ENCODE peak calls at places on chromosome 13, in four cellular contexts. Q, M, H and J are unnamed samples.

GRCh38 chr13:60511637-60512036 is 114.6 kb downstream of the TDRD3 start:
- DNase-seq in Q (no peak), M (no peak), H (no peak), J (no peak)

GRCh38 chr13:50747939-50748338 is 95.6 kb downstream of the DLEU7 start:
- DNase-seq in Q (no peak), M (no peak), H (no peak), J (no peak)

GRCh38 chr13:102799544-102800144 is 725 bp downstream of the BIVM start:
- DNase-seq in Q (peak; percentile 5), M (no peak), H (peak; percentile 37), J (no peak)

GRCh38 chr13:57631607-57632275 is at the start of gene PCDH17:
- DNase-seq in Q (no peak), M (no peak), H (no peak), J (peak; percentile 65)

GRCh38 chr13:114108894-114109293 is 23.5 kb downstream of the RASA3 start:
- DNase-seq in Q (no peak), M (no peak), H (no peak), J (no peak)

GRCh38 chr13:111201304-111201940 is 86.3 kb downstream of the ARHGEF7 start:
- DNase-seq in Q (no peak), M (no peak), H (no peak), J (no peak)

GRCh38 chr13:71979616-71980015 is 112.6 kb upstream of the DACH1 start:
- DNase-seq in Q (no peak), M (no peak), H (no peak), J (peak; percentile 33)

GRCh38 chr13:23902975-23903905 is 5.9 kb upstream of the C1QTNF9B start:
- DNase-seq in Q (no peak), M (no peak), H (no peak), J (no peak)

GRCh38 chr13:111531505-111531904 is 211.1 kb downstream of the TEX29 start:
- DNase-seq in Q (peak; percentile 0), M (no peak), H (no peak), J (no peak)

GRCh38 chr13:42574011-42574410 is at the start of gene TNFSF11:
- DNase-seq in Q (no peak), M (no peak), H (no peak), J (no peak)

GRCh38 chr13:30371649-30372265 is 50.5 kb upstream of the UBE2L5 start:
- DNase-seq in Q (peak; percentile 82), M (no peak), H (no peak), J (peak; percentile 36)

GRCh38 chr13:42992585-42993122 is 613 bp upstream of the EPSTI1 start:
- DNase-seq in Q (no peak), M (no peak), H (no peak), J (no peak)

GRCh38 chr13:106597190-106597589 is 29.3 kb upstream of the ARGLU1 start:
- DNase-seq in Q (no peak), M (no peak), H (no peak), J (no peak)

GRCh38 chr13:88042489-88042888 is 371.3 kb downstream of the SLITRK5 start:
- DNase-seq in Q (no peak), M (no peak), H (no peak), J (no peak)

DNA sequence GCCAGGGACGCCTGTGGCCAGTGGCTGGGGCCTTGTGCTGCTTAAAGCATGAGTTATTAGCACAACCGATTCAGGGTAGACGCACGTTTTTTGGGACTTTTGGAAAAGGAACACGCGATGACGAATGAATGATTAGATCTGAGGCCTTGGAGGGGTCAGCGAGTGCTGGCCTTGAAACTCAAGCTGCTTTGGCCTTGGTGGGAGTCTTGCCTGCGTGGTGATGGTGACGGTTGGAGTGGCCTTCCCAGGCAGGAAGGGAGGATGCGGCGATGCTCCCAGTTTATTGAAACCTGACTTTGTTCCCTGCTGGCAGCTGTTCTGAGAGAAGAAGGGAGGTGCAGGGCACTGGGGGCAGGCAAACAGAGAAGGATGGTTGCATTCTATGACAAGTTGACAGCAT is 63.1 kb upstream of the RNF113B start:
- DNase-seq in Q (no peak), M (no peak), H (no peak), J (no peak)
- H3K9me1 ChIP-seq in Q (peaks cover 25% of the 10 kb centered on the region), M (no peaks in the 10 kb centered on the region), H (no peaks in the 10 kb centered on the region), J (no peaks in the 10 kb centered on the region)

GRCh38 chr13:28059214-28059613 is 41.2 kb downstream of the FLT3 start:
- DNase-seq in Q (peak; percentile 15), M (no peak), H (peak; percentile 43), J (peak; percentile 46)
- H3K9me1 ChIP-seq in Q (no peaks in the 10 kb centered on the region), M (no peaks in the 10 kb centered on the region), H (no peaks in the 10 kb centered on the region), J (no peaks in the 10 kb centered on the region)

GRCh38 chr13:112836940-112837339 is 132.1 kb upstream of the MCF2L start:
- DNase-seq in Q (no peak), M (no peak), H (no peak), J (no peak)

GRCh38 chr13:112837371-112838037 is 131.5 kb upstream of the MCF2L start:
- DNase-seq in Q (no peak), M (no peak), H (no peak), J (no peak)

GRCh38 chr13:112838038-112838965 is 130.7 kb upstream of the MCF2L start:
- DNase-seq in Q (no peak), M (no peak), H (no peak), J (no peak)

GRCh38 chr13:112840472-112841302 is 128.3 kb upstream of the MCF2L start:
- DNase-seq in Q (no peak), M (no peak), H (no peak), J (no peak)

GRCh38 chr13:112839347-112840105 is 129.5 kb upstream of the MCF2L start:
- DNase-seq in Q (peak; percentile 61), M (no peak), H (no peak), J (no peak)
- H3K9me1 ChIP-seq in Q (no peaks in the 10 kb centered on the region), M (no peaks in the 10 kb centered on the region), H (no peaks in the 10 kb centered on the region), J (no peaks in the 10 kb centered on the region)

DNA sequence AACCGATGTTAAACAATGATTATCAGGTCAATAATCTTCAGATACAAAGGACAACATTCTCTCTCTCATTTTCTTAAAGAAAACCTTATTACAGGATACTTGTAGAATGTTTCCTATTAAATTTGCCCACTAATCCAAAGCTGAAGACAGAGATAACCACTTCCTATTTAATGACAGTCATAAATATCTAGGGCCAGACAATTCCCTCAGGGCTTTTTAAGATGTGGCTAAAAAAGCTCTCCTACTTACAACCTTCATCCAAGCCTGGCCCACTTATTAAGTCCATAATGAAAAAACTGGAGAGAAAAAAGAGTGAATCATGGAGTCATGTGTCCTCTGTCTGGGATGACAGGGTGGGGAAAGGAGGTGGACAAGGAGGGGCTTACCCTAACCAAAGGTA is 235.9 kb downstream of the KLF12 start:
- DNase-seq in Q (no peak), M (no peak), H (no peak), J (no peak)
- H3K9me1 ChIP-seq in Q (peaks cover 6% of the 10 kb centered on the region), M (no peaks in the 10 kb centered on the region), H (no peaks in the 10 kb centered on the region), J (no peaks in the 10 kb centered on the region)

GRCh38 chr13:33075996-33076395 is 59.8 kb downstream of the KL start:
- DNase-seq in Q (no peak), M (no peak), H (no peak), J (no peak)

GRCh38 chr13:33079960-33080359 is 63.7 kb downstream of the KL start:
- DNase-seq in Q (no peak), M (no peak), H (no peak), J (peak; percentile 44)

GRCh38 chr13:33080962-33081655 is 64.9 kb downstream of the KL start:
- DNase-seq in Q (no peak), M (no peak), H (no peak), J (peak; percentile 45)

GRCh38 chr13:33076451-33076992 is 60.3 kb downstream of the KL start:
- DNase-seq in Q (no peak), M (no peak), H (no peak), J (no peak)

DNA sequence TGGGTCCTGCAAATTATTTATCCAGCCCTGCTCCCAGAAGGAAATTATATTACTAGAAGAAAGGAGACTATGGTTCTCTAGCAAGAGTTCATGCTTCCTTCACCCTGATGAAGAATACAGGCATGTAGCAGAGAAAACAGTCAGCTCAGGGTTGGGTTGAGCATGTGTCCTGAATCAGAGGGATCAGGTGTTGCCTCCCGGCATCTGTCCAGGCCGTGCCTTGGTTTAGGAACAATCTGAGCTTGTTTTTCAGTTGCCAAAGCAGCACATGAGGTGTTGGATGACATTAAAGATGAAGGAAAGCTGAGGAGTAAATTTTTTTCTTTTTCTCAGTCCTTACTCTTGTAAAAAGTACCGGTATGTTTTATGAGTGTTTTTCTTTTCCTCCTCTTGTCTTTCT is 62.0 kb downstream of the KL start:
- DNase-seq in Q (no peak), M (no peak), H (no peak), J (no peak)
- H3K9me1 ChIP-seq in Q (no peaks in the 10 kb centered on the region), M (no peaks in the 10 kb centered on the region), H (no peaks in the 10 kb centered on the region), J (no peaks in the 10 kb centered on the region)

DNA sequence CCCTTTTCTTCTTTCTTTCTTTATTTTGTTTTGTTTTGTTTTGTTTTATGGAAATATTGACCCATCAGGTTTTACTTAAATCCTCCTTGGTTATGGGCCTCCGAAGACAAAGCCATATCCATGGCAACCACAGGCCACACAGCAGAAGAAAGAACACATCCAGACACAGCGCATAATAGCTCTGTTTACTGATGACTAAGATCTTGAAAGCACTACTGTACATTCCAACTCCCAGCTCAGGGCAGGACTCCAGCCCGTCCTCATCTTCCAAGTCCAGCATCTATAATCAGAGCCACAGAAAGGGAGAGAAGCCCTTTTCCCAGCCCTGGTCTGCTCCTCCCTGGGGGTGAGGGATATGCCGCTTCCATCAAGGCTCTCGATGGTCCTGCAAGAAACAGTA is 84.3 kb downstream of the NUFIP1 start:
- DNase-seq in Q (peak; percentile 97), M (no peak), H (no peak), J (peak; percentile 65)
- H3K9me1 ChIP-seq in Q (peaks cover 15% of the 10 kb centered on the region), M (no peaks in the 10 kb centered on the region), H (no peaks in the 10 kb centered on the region), J (no peaks in the 10 kb centered on the region)

DNA sequence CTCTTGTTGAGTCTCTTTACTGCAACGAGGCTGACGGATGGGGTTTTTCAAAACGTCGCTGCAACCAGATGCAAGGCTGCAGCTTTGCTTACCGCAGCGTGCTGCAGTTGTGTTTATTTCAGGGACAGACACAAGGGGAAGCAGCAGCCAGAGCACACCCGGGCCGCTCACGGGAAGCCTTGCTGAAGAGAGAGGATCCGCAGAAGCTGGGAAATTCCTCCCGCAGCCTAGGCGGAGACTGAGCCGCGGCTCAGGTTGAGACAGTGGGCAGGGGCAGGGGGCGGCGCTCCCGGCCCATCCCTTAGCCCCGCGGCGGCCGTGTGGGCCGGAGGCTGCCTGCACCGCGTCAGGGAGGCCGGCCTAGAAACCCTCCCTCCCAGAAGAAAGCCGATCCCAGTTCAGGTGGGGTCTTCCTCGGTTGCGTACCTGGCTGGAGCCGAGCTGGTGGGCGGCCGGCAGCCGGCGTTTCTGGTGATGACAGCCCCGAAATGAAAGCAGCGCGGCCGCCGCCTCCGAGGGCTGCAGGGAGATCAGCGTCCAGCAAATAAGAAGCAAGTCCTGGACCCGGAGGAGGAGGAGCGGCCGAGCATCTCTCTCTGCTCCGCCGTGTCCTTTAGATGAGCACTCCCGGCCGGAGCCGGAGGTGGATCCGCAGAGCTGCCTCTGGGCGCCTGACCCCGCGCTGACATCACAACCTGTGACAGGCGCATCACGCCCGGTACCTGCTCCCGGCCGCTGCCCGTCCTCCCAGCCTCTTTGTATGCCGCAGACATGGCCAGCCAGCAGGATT is at the start of gene FRY:
- DNase-seq in Q (peak; percentile 58), M (no peak), H (no peak), J (peak; percentile 55)
- H3K9me1 ChIP-seq in Q (peaks cover 13% of the 10 kb centered on the region), M (no peaks in the 10 kb centered on the region), H (no peaks in the 10 kb centered on the region), J (no peaks in the 10 kb centered on the region)

DNA sequence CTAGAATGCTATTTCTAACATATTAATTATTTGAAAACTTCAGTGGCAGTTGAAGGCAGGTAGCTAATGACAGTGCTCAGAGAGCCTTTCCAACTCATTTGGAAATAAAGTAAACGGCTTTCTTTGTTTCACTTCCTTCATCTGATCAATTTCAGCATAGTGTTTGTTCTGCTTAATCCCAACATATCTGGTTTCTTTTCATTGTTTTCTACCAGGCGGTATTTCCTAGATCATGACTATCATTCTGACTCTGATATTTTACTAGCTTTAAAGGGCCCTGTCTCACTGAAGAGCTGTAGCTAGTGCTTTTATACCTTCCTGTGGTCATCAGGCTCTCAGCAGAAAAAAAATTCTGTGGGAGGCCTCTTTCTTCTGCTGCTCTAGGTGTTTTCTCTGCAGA is 178.6 kb downstream of the RBM26 start:
- DNase-seq in Q (no peak), M (no peak), H (no peak), J (no peak)
- H3K9me1 ChIP-seq in Q (no peaks in the 10 kb centered on the region), M (no peaks in the 10 kb centered on the region), H (no peaks in the 10 kb centered on the region), J (no peaks in the 10 kb centered on the region)